ENCODE peak calls at places on chromosomes 3 and 15, in six cellular contexts. G is upper lobe of left lung, B is GM23338, T is spleen, J is prostate gland, U is HCT116. D is an unnamed sample.

GRCh38 chr3:194270627-194271458 is 80.3 kb downstream of the CPN2 start:
- DNase-seq in G (peak; percentile 80), B (no peak), J (peak; percentile 95), T (peak; percentile 90), U (peak; percentile 45), D (peak; percentile 96)

GRCh38 chr15:37789392-37789776 is 145.1 kb upstream of the TMCO5A start:
- DNase-seq in T (no peak), G (no peak), U (no peak), J (no peak), B (no peak), D (no peak)

GRCh38 chr15:29593086-29593485 is 229.2 kb downstream of the TJP1 start:
- DNase-seq in G (no peak), B (no peak), J (no peak), U (no peak), T (no peak), D (peak; percentile 62)

GRCh38 chr3:37640636-37641375 is 220.9 kb upstream of the CTDSPL start:
- DNase-seq in B (peak; percentile 21), G (peak; percentile 62), J (no peak), U (no peak), T (no peak), D (peak; percentile 78)

GRCh38 chr3:140842984-140843649 is 98.5 kb upstream of the SLC25A36 start:
- DNase-seq in B (no peak), J (no peak), G (no peak), U (no peak), T (no peak), D (no peak)

GRCh38 chr3:46076606-46077005 is 49.3 kb upstream of the XCR1 start:
- DNase-seq in T (no peak), B (no peak), G (no peak), J (no peak), U (no peak), D (no peak)

GRCh38 chr3:14209596-14210280 is 31.1 kb downstream of the LSM3 start:
- DNase-seq in G (no peak), B (no peak), T (no peak), U (no peak), J (no peak), D (no peak)

GRCh38 chr3:190323241-190323617 is 983 bp upstream of the CLDN1 start:
- DNase-seq in J (no peak), G (no peak), B (peak; percentile 15), U (no peak), T (no peak), D (no peak)

GRCh38 chr3:143897558-143898305 is 49.5 kb upstream of the SLC9A9 start:
- DNase-seq in B (peak; percentile 47), T (no peak), U (no peak), J (no peak), G (no peak), D (no peak)

GRCh38 chr15:88382482-88382983 is 84.7 kb downstream of the MRPL46 start:
- DNase-seq in T (no peak), B (no peak), G (no peak), J (no peak), U (no peak), D (no peak)

GRCh38 chr3:160471892-160472291 is 22.3 kb upstream of the TRIM59 start:
- DNase-seq in U (no peak), G (no peak), B (no peak), J (no peak), T (no peak), D (peak; percentile 72)

GRCh38 chr3:105527949-105528348 is 161.2 kb downstream of the ALCAM start:
- DNase-seq in U (peak; percentile 40), B (no peak), G (no peak), J (no peak), T (no peak), D (no peak)

GRCh38 chr3:74351213-74351612 is 263.2 kb downstream of the CNTN3 start:
- DNase-seq in J (no peak), U (no peak), T (no peak), B (no peak), G (no peak), D (no peak)

GRCh38 chr15:67077641-67078215 is 12.3 kb downstream of the SMAD3 start:
- DNase-seq in T (no peak), U (no peak), G (no peak), J (no peak), B (no peak), D (no peak)

GRCh38 chr3:77815467-77815866 is 775.6 kb downstream of the ROBO2 start:
- DNase-seq in G (no peak), T (no peak), B (peak; percentile 73), U (no peak), J (no peak), D (no peak)

GRCh38 chr3:124607163-124607562 is 123.1 kb upstream of the UMPS start:
- DNase-seq in J (no peak), B (no peak), T (no peak), G (no peak), U (no peak), D (no peak)

GRCh38 chr15:83109532-83109931 is 2.1 kb downstream of the TM6SF1 start:
- DNase-seq in B (no peak), T (no peak), G (peak; percentile 71), U (no peak), J (no peak), D (no peak)

GRCh38 chr3:149152420-149152819 is 23.0 kb downstream of the HPS3 start:
- DNase-seq in G (no peak), J (no peak), U (no peak), T (no peak), B (no peak), D (no peak)

GRCh38 chr3:30597131-30597768 is 9.2 kb upstream of the TGFBR2 start:
- DNase-seq in B (no peak), G (no peak), T (no peak), J (peak; percentile 62), U (peak; percentile 94), D (no peak)

GRCh38 chr15:26295331-26295730 is 432.2 kb upstream of the ATP10A start:
- DNase-seq in G (no peak), J (no peak), U (no peak), T (no peak), B (no peak), D (no peak)

GRCh38 chr3:143190101-143190500 is 70.5 kb downstream of the CHST2 start:
- DNase-seq in J (no peak), T (no peak), U (no peak), B (no peak), G (no peak), D (no peak)

GRCh38 chr3:179179979-179180758 is 32.0 kb downstream of the PIK3CA start:
- DNase-seq in U (no peak), G (no peak), T (no peak), B (no peak), J (no peak), D (no peak)

GRCh38 chr3:132898131-132898530 is 140.1 kb upstream of the TMEM108 start:
- DNase-seq in J (no peak), U (no peak), G (no peak), B (no peak), T (no peak), D (no peak)

GRCh38 chr15:78909791-78910228 is 35.0 kb downstream of the CTSH start:
- DNase-seq in T (no peak), B (peak; percentile 84), U (peak; percentile 10), J (no peak), G (no peak), D (no peak)

GRCh38 chr3:188153949-188154757 is at the start of gene LPP:
- DNase-seq in U (no peak), B (peak; percentile 91), J (peak; percentile 73), T (peak; percentile 98), G (peak; percentile 96), D (peak; percentile 93)

GRCh38 chr3:12393894-12394293 is 90.4 kb upstream of the TSEN2 start:
- DNase-seq in U (peak; percentile 23), J (peak; percentile 20), T (no peak), B (no peak), G (no peak), D (no peak)

GRCh38 chr3:10437272-10437994 is 68.0 kb downstream of the ATP2B2 start:
- DNase-seq in T (peak; percentile 82), J (no peak), B (no peak), U (no peak), G (no peak), D (no peak)

GRCh38 chr3:10434938-10435336 is 70.4 kb downstream of the ATP2B2 start:
- DNase-seq in G (no peak), U (no peak), B (no peak), J (no peak), T (peak; percentile 35), D (no peak)

GRCh38 chr3:10435850-10436249 is 69.5 kb downstream of the ATP2B2 start:
- DNase-seq in B (no peak), J (no peak), G (no peak), U (no peak), T (peak; percentile 34), D (no peak)

GRCh38 chr3:10438902-10439610 is 66.3 kb downstream of the ATP2B2 start:
- DNase-seq in J (no peak), T (peak; percentile 66), U (no peak), G (no peak), B (no peak), D (no peak)

GRCh38 chr3:10437995-10438901 is 67.1 kb downstream of the ATP2B2 start:
- DNase-seq in G (no peak), B (no peak), T (peak; percentile 64), U (no peak), J (no peak), D (no peak)
- TF ChIP-seq POLR2AphosphoS5 in G (no peak), B (no peak), T (no peak), U (no peak), J (no peak), D (no peak)

GRCh38 chr15:75181780-75182179 is 19.9 kb upstream of the C15orf39 start:
- DNase-seq in B (no peak), U (no peak), G (no peak), T (no peak), J (no peak), D (no peak)
- H3K27ac ChIP-seq in B (no peak overlapping the region), U (no peak overlapping the region), G (no peak overlapping the region), T (no peak overlapping the region), J (no peak overlapping the region), D (no peak overlapping the region)

DNA sequence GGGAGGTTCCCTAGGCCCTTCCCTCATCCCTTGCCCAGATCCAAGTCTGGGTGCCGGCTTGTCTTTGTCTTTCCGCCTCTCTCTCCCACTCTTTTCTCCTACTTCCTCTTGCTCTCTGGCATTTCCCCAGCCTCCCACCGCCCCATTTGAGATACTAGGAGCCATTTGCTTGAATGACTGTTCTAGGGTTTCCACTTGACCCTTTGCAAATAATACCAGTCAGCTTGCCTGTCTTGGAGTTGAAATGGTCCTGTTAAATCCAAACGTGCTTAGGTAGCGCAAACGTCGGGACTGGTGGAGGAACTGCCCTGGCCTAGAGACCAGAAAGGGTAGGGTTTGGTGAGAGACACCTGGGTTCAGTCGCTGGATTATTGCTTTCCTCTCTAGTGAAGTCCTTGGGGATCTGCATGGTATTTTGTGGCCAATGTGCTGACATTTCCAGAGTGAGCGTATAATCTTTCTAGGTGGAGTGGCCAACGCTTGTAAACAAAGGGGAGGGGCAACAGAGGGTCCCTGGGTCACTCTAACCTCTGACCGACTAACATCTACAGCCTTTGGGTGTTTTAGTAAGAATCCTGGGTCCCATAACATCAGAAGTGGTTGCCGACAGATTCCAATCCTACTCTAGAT is 10.7 kb downstream of the ZIC1 start:
- DNase-seq in G (no peak), U (no peak), J (no peak), T (no peak), B (no peak), D (no peak)
- TF ChIP-seq POLR2AphosphoS5 in G (no peak), U (no peak), J (no peak), T (no peak), B (no peak), D (no peak)

DNA sequence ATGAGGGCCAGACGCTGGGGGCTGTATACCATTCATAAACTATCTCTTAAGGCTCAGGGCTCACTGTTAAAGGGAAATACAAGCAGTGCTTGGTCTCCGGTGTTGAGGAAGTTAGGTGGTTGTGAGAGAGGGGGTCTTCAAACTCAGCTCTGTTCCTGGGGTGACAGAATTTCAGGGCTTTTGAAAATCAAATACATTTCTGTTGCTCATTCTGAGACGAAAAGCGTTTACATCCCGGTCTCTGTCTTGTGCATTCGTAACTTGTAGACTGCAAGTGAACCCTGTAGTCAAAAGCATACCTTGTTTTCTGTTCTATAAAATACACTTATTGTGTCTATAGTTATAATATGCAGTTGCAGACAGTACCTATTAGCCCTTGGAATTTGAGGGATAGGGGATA is 1.7 kb downstream of the SLCO3A1 start:
- DNase-seq in G (no peak), U (no peak), J (no peak), T (no peak), B (no peak), D (peak; percentile 62)
- H3K27ac ChIP-seq in G (peak overlapping the region; percentile 97), U (no peak overlapping the region), J (no peak overlapping the region), T (peak overlapping the region; percentile 90), B (no peak overlapping the region), D (peak overlapping the region; percentile 95)

D was measured in esophagus muscularis mucosa.